ENCODE peak calls at places on chromosomes 6 and 20, in nine cellular contexts. R, F, D, U, L, O, T, V and H are unnamed samples.

GRCh38 chr6:146410851-146411595 is 132.6 kb upstream of the RAB32 start:
- DNase-seq in R (no peak), F (no peak), D (no peak), U (no peak), L (no peak), O (no peak), T (no peak), V (no peak), H (no peak)

GRCh38 chr6:25165817-25166216 is 113.4 kb upstream of the CARMIL1 start:
- DNase-seq in R (no peak), F (no peak), D (no peak), U (no peak), L (no peak), O (no peak), T (no peak), V (no peak), H (no peak)

GRCh38 chr6:70627500-70628254 is 40.0 kb upstream of the SMAP1 start:
- DNase-seq in R (no peak), F (no peak), D (no peak), U (no peak), L (no peak), O (no peak), T (no peak), V (no peak), H (no peak)

GRCh38 chr20:50630578-50631263 is 60.6 kb downstream of the RIPOR3 start:
- DNase-seq in R (no peak), F (no peak), D (no peak), U (no peak), L (no peak), O (no peak), T (no peak), V (no peak), H (no peak)

GRCh38 chr6:137772541-137773289 is 94.3 kb upstream of the TNFAIP3 start:
- DNase-seq in R (no peak), F (no peak), D (no peak), U (no peak), L (no peak), O (no peak), T (no peak), V (no peak), H (no peak)

GRCh38 chr6:12875061-12875460 is 158.5 kb downstream of the PHACTR1 start:
- DNase-seq in R (no peak), F (no peak), D (no peak), U (no peak), L (no peak), O (peak; percentile 5), T (no peak), V (no peak), H (no peak)

GRCh38 chr6:159762681-159763293 is 942 bp downstream of the ACAT2 start:
- DNase-seq in R (peak; percentile 46), F (peak; percentile 20), D (no peak), U (no peak), L (peak; percentile 12), O (peak; percentile 4), T (peak; percentile 32), V (peak; percentile 39), H (no peak)

GRCh38 chr20:2168946-2169345 is 67.3 kb downstream of the STK35 start:
- DNase-seq in R (no peak), F (no peak), D (no peak), U (no peak), L (no peak), O (no peak), T (no peak), V (no peak), H (no peak)

GRCh38 chr20:38806855-38807655 is 1.6 kb downstream of the PPP1R16B start:
- DNase-seq in R (peak; percentile 27), F (no peak), D (no peak), U (no peak), L (peak; percentile 41), O (no peak), T (peak; percentile 66), V (peak; percentile 61), H (peak; percentile 44)

GRCh38 chr20:58237318-58238182 is 9.1 kb upstream of the ANKRD60 start:
- DNase-seq in R (no peak), F (no peak), D (no peak), U (no peak), L (no peak), O (peak; percentile 49), T (no peak), V (no peak), H (no peak)

GRCh38 chr6:56437171-56437900 is 190.0 kb upstream of the COL21A1 start:
- DNase-seq in R (no peak), F (peak; percentile 35), D (no peak), U (no peak), L (no peak), O (no peak), T (no peak), V (no peak), H (no peak)

GRCh38 chr6:34970487-34970886 is 81.4 kb downstream of the ANKS1A start:
- DNase-seq in R (no peak), F (no peak), D (no peak), U (no peak), L (no peak), O (no peak), T (no peak), V (no peak), H (no peak)

GRCh38 chr20:38986663-38987062 is 24.5 kb downstream of the DHX35 start:
- DNase-seq in R (no peak), F (no peak), D (no peak), U (no peak), L (no peak), O (no peak), T (no peak), V (peak; percentile 12), H (no peak)

GRCh38 chr6:43850314-43851203 is 80.5 kb downstream of the VEGFA start:
- DNase-seq in R (no peak), F (no peak), D (no peak), U (no peak), L (no peak), O (no peak), T (no peak), V (no peak), H (no peak)

GRCh38 chr6:80482056-80482455 is 375.6 kb downstream of the BCKDHB start:
- DNase-seq in R (no peak), F (no peak), D (no peak), U (no peak), L (no peak), O (no peak), T (no peak), V (no peak), H (no peak)

GRCh38 chr20:60634773-60635172 is 617.3 kb upstream of the CDH4 start:
- DNase-seq in R (no peak), F (no peak), D (no peak), U (no peak), L (no peak), O (no peak), T (no peak), V (no peak), H (no peak)

GRCh38 chr6:109793793-109794192 is 102.7 kb downstream of the FIG4 start:
- DNase-seq in R (no peak), F (peak; percentile 45), D (no peak), U (no peak), L (no peak), O (peak; percentile 96), T (no peak), V (no peak), H (no peak)

GRCh38 chr6:167689751-167690150 is 137.0 kb upstream of the AFDN start:
- DNase-seq in R (no peak), F (no peak), D (no peak), U (no peak), L (no peak), O (peak; percentile 35), T (no peak), V (no peak), H (no peak)

GRCh38 chr6:49550413-49551125 is at the start of gene C6orf141:
- DNase-seq in R (peak; percentile 79), F (no peak), D (no peak), U (no peak), L (no peak), O (peak; percentile 27), T (peak; percentile 68), V (peak; percentile 66), H (peak; percentile 56)

GRCh38 chr20:51095755-51096509 is 73.0 kb upstream of the KCNG1 start:
- DNase-seq in R (no peak), F (no peak), D (no peak), U (peak; percentile 72), L (no peak), O (no peak), T (no peak), V (no peak), H (no peak)

GRCh38 chr6:34196116-34196832 is 40.4 kb upstream of the HMGA1 start:
- DNase-seq in R (peak; percentile 91), F (peak; percentile 79), D (peak; percentile 86), U (no peak), L (peak; percentile 83), O (peak; percentile 75), T (peak; percentile 92), V (peak; percentile 93), H (peak; percentile 77)

GRCh38 chr20:21147593-21147992 is 21.7 kb downstream of the KIZ start:
- DNase-seq in R (no peak), F (no peak), D (no peak), U (no peak), L (no peak), O (no peak), T (no peak), V (no peak), H (no peak)

GRCh38 chr6:3592371-3592941 is 135.6 kb upstream of the SLC22A23 start:
- DNase-seq in R (no peak), F (no peak), D (no peak), U (no peak), L (no peak), O (peak; percentile 88), T (no peak), V (no peak), H (no peak)

GRCh38 chr20:38997622-38998021 is 35.5 kb downstream of the DHX35 start:
- DNase-seq in R (no peak), F (no peak), D (peak; percentile 25), U (no peak), L (no peak), O (no peak), T (peak; percentile 79), V (peak; percentile 84), H (no peak)